ENCODE peak calls at places on chromosomes 11 and 22, in four cellular contexts. C is HCT116, K is A549, S is NB4. T is an unnamed sample.

GRCh38 chr22:29717789-29718188 is 2.0 kb upstream of the CABP7 start:
- DNase-seq in K (no peak), S (no peak), C (no peak), T (no peak)

GRCh38 chr11:101487775-101488174 is 96.0 kb downstream of the TRPC6 start:
- DNase-seq in S (no peak), C (no peak), K (no peak), T (no peak)

GRCh38 chr22:20084547-20085413 is 4.7 kb downstream of the DGCR8 start:
- DNase-seq in C (no peak), K (peak; percentile 38), S (peak; percentile 45), T (no peak)

GRCh38 chr11:34490304-34490703 is 23.3 kb downstream of the ELF5 start:
- DNase-seq in S (no peak), C (no peak), K (no peak), T (no peak)

GRCh38 chr11:48101958-48102357 is 114.7 kb upstream of the OR4B1 start:
- DNase-seq in K (no peak), C (no peak), S (no peak), T (no peak)

GRCh38 chr11:102360681-102361080 is 13.7 kb downstream of the BIRC2 start:
- DNase-seq in K (no peak), C (no peak), S (no peak), T (no peak)

GRCh38 chr11:9155930-9156329 is 64.5 kb upstream of the SCUBE2 start:
- DNase-seq in S (no peak), C (no peak), K (no peak), T (no peak)

GRCh38 chr11:75924966-75925784 is 110.2 kb downstream of the UVRAG start:
- DNase-seq in S (no peak), K (no peak), C (no peak), T (peak; percentile 64)

GRCh38 chr11:125892071-125892470 is 4.6 kb downstream of the HYLS1 start:
- DNase-seq in K (no peak), C (no peak), S (no peak), T (peak; percentile 9)

GRCh38 chr11:80515097-80515496 is 1074.3 kb upstream of the TENM4 start:
- DNase-seq in C (no peak), S (no peak), K (no peak), T (no peak)

GRCh38 chr11:121555172-121555571 is 102.4 kb upstream of the SORL1-AS1 start:
- DNase-seq in K (no peak), C (no peak), S (no peak), T (no peak)

GRCh38 chr22:17559188-17559587 is 4.1 kb upstream of the SLC25A18 start:
- DNase-seq in K (no peak), C (no peak), S (no peak), T (no peak)

GRCh38 chr11:77147668-77148321 is 19.7 kb downstream of the MYO7A start:
- DNase-seq in S (peak; percentile 95), C (no peak), K (no peak), T (no peak)

GRCh38 chr11:44505591-44506054 is 59.8 kb upstream of the CD82 start:
- DNase-seq in S (no peak), C (no peak), K (no peak), T (no peak)

GRCh38 chr11:112931686-112932085 is 29.5 kb upstream of the NCAM1 start:
- DNase-seq in C (no peak), K (no peak), S (no peak), T (no peak)

GRCh38 chr22:39179841-39180335 is 27.4 kb upstream of the CBX7 start:
- DNase-seq in S (no peak), K (no peak), C (no peak), T (no peak)

GRCh38 chr11:124793466-124794278 is 6.5 kb downstream of the MSANTD2 start:
- DNase-seq in C (peak; percentile 43), S (peak; percentile 66), K (peak; percentile 40), T (peak; percentile 70)
- TF ChIP-seq MAX in C (no peak), S (no peak), K (no peak), T (no peak)

GRCh38 chr22:49663823-49664222 is 163.8 kb downstream of the BRD1 start:
- DNase-seq in K (no peak), C (no peak), S (no peak), T (no peak)
- TF ChIP-seq MAX in K (no peak), C (no peak), S (no peak), T (no peak)

GRCh38 chr22:48805516-48805915 is 1022.2 kb downstream of the BRD1 start:
- DNase-seq in S (no peak), C (no peak), K (no peak), T (no peak)

GRCh38 chr22:48803993-48804810 is 1023.5 kb downstream of the BRD1 start:
- DNase-seq in S (no peak), K (no peak), C (no peak), T (no peak)

GRCh38 chr22:48804811-48805301 is 1022.8 kb downstream of the BRD1 start:
- DNase-seq in S (no peak), C (no peak), K (no peak), T (no peak)

GRCh38 chr22:48802576-48802975 is 1025.1 kb downstream of the BRD1 start:
- DNase-seq in K (no peak), C (no peak), S (no peak), T (no peak)

GRCh38 chr22:48803171-48803992 is 1024.3 kb downstream of the BRD1 start:
- DNase-seq in C (no peak), K (no peak), S (no peak), T (no peak)
- TF ChIP-seq MAX in C (no peak), K (no peak), S (no peak), T (no peak)

GRCh38 chr11:118152020-118152551 is 537 bp downstream of the SCN4B start:
- DNase-seq in S (no peak), C (no peak), K (no peak), T (no peak)

GRCh38 chr11:118153976-118154375 is 1.4 kb upstream of the SCN4B start:
- DNase-seq in S (no peak), K (no peak), C (no peak), T (no peak)

GRCh38 chr11:118151421-118151820 is 1.2 kb downstream of the SCN4B start:
- DNase-seq in C (no peak), S (no peak), K (no peak), T (no peak)

GRCh38 chr11:118153516-118153915 is 893 bp upstream of the SCN4B start:
- DNase-seq in S (no peak), K (no peak), C (no peak), T (no peak)

GRCh38 chr11:118152552-118153471 is at the start of gene SCN4B:
- DNase-seq in C (no peak), K (peak; percentile 56), S (peak; percentile 55), T (peak; percentile 43)
- TF ChIP-seq MAX in C (no peak), K (no peak), S (no peak), T (no peak)

GRCh38 chr11:27700351-27701261 is at the start of gene BDNF:
- DNase-seq in K (peak; percentile 49), S (no peak), C (no peak), T (peak; percentile 55)

GRCh38 chr11:27698872-27699241 is 1.4 kb downstream of the BDNF start:
- DNase-seq in S (peak; percentile 81), K (peak; percentile 88), C (peak; percentile 82), T (peak; percentile 91)

GRCh38 chr11:27699926-27700350 is 317 bp downstream of the BDNF start:
- DNase-seq in S (no peak), C (no peak), K (no peak), T (no peak)

GRCh38 chr11:27697679-27698275 is 2.5 kb downstream of the BDNF start:
- DNase-seq in C (no peak), K (no peak), S (no peak), T (peak; percentile 33)

DNA sequence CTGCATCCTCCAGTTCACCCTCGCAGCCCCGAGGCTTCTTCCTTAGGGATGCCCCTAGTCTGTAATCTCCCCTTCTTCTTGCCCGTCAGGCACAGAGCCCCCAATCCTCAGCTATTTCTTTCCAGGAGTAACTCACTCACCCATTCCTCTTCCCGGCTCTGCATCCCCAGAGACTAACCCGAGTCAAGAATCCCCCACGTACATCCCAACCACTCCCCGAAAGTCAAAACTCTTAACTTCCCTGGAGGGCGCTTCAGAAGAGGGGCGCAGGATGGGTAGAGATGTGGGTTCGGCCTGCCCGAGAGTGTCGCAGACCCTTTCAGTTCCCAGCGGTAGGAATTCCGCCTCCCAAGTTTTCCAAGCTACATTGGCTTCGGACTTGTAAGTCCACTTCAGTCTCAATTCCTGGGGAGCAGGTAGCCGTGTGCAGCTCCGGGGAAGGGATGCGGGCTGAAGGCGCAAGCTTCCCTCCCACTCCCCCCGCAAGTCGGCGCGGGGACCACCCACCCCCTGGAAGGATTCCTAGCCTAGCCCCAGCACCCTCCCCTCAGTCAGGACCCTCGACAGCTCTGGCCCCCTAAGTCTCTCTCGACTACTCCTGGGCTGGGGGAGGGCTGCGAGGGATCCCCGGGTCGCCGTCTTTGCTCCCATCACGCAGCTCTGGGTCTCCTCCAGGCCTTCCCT is 871 bp downstream of the BDNF start:
- DNase-seq in K (no peak), C (no peak), S (no peak), T (peak; percentile 74)
- TF ChIP-seq MAX in K (no peak), C (no peak), S (no peak), T (no peak)

GRCh38 chr11:69265911-69266510 is 27.9 kb upstream of the MYEOV start:
- DNase-seq in S (no peak), K (no peak), C (no peak), T (no peak)
- TF ChIP-seq MAX in S (no peak), K (no peak), C (no peak), T (no peak)

T was measured in endothelial cell of umbilical vein.